ENCODE peak calls at places on chromosomes 1 and 21, in four cellular contexts. One of them, this sample, is unnamed.

GRCh38 chr1:77412794-77413530 is 131.1 kb downstream of the AK5 start:
- DNase-seq in H4: no peak
- DNase-seq in sciatic nerve: no peak
- DNase-seq in ELR: no peak
- DNase-seq in this sample: no peak

GRCh38 chr21:27086630-27087029 is 119.7 kb upstream of the ADAMTS5 start:
- DNase-seq in ELR: no peak
- DNase-seq in H4: no peak
- DNase-seq in sciatic nerve: no peak
- DNase-seq in this sample: no peak

GRCh38 chr1:207886227-207886626 is 24.7 kb downstream of the CD34 start:
- DNase-seq in sciatic nerve: no peak
- DNase-seq in ELR: no peak
- DNase-seq in H4: no peak
- DNase-seq in this sample: no peak

GRCh38 chr1:211487082-211487481 is 4.9 kb downstream of the RD3 start:
- DNase-seq in H4: no peak
- DNase-seq in sciatic nerve: no peak
- DNase-seq in ELR: no peak
- DNase-seq in this sample: no peak

GRCh38 chr1:44519035-44519676 is 114.1 kb downstream of the RNF220 start:
- DNase-seq in H4: no peak
- DNase-seq in ELR: no peak
- DNase-seq in sciatic nerve: no peak
- DNase-seq in this sample: no peak

GRCh38 chr1:190478193-190479007 is 736 bp upstream of the BRINP3 start:
- DNase-seq in sciatic nerve: no peak
- DNase-seq in ELR: peak
- DNase-seq in H4: peak
- DNase-seq in this sample: peak

GRCh38 chr1:31412732-31413404 is at the start of gene SERINC2:
- DNase-seq in ELR: peak
- DNase-seq in H4: no peak
- DNase-seq in sciatic nerve: no peak
- DNase-seq in this sample: no peak

GRCh38 chr1:41611068-41611931 is 126.8 kb upstream of the EDN2 start:
- DNase-seq in sciatic nerve: no peak
- DNase-seq in H4: no peak
- DNase-seq in ELR: no peak
- DNase-seq in this sample: no peak

GRCh38 chr1:93635614-93636543 is 45.8 kb downstream of the BCAR3 start:
- DNase-seq in sciatic nerve: no peak
- DNase-seq in H4: no peak
- DNase-seq in ELR: no peak
- DNase-seq in this sample: no peak

GRCh38 chr1:162471290-162471853 is 26.2 kb upstream of the UHMK1 start:
- DNase-seq in ELR: no peak
- DNase-seq in H4: no peak
- DNase-seq in sciatic nerve: no peak
- DNase-seq in this sample: no peak

GRCh38 chr1:25697426-25698220 is 81.0 kb downstream of the MAN1C1 start:
- DNase-seq in ELR: no peak
- DNase-seq in sciatic nerve: no peak
- DNase-seq in H4: no peak
- DNase-seq in this sample: no peak

GRCh38 chr1:224211262-224211962 is 28.4 kb downstream of the DEGS1 start:
- DNase-seq in ELR: peak
- DNase-seq in sciatic nerve: no peak
- DNase-seq in H4: no peak
- DNase-seq in this sample: peak

GRCh38 chr1:9346566-9346965 is 53.9 kb downstream of the SPSB1 start:
- DNase-seq in H4: no peak
- DNase-seq in sciatic nerve: no peak
- DNase-seq in ELR: no peak
- DNase-seq in this sample: no peak

GRCh38 chr1:193479187-193479586 is 292.8 kb upstream of the B3GALT2 start:
- DNase-seq in ELR: no peak
- DNase-seq in sciatic nerve: no peak
- DNase-seq in H4: no peak
- DNase-seq in this sample: no peak

GRCh38 chr1:21963477-21964217 is 13.2 kb upstream of the CELA3B start:
- DNase-seq in sciatic nerve: peak
- DNase-seq in H4: peak
- DNase-seq in ELR: peak
- DNase-seq in this sample: no peak

This sample was measured in HS-5.